ENCODE peak calls at places on chromosomes 1 and 21, in eight cellular contexts. I is esophagus muscularis mucosa, W is fibroblast of lung, M is NB4, A is lower lobe of right lung, X is astrocyte of the spinal cord, P is HCT116, V is left ventricle myocardium inferior. F is an unnamed sample.

GRCh38 chr1:55078470-55078869 is 39.1 kb downstream of the PCSK9 start:
- DNase-seq in V (no peak), A (no peak), M (no peak), I (no peak), W (no peak), P (no peak), X (no peak), F (no peak)

GRCh38 chr1:17485280-17485679 is 45.8 kb upstream of the RCC2 start:
- DNase-seq in M (peak), A (no peak), V (no peak), W (no peak), X (no peak), P (no peak), I (no peak), F (peak)

GRCh38 chr1:204545202-204545601 is 29.0 kb downstream of the MDM4 start:
- DNase-seq in W (peak), V (no peak), M (no peak), I (no peak), A (no peak), X (no peak), P (no peak), F (no peak)

GRCh38 chr1:212791261-212791675 is 309 bp downstream of the NSL1 start:
- DNase-seq in I (peak), P (no peak), X (no peak), W (no peak), V (no peak), M (no peak), A (no peak), F (no peak)

GRCh38 chr1:228280961-228281591 is 73.2 kb downstream of the OBSCN start:
- DNase-seq in P (no peak), V (no peak), M (no peak), X (no peak), A (peak), I (no peak), W (no peak), F (no peak)

GRCh38 chr1:247357062-247357780 is 25.6 kb upstream of the ZNF496 start:
- DNase-seq in I (no peak), M (no peak), W (peak), A (no peak), P (no peak), X (no peak), V (peak), F (no peak)

GRCh38 chr1:173414539-173414938 is 62.6 kb upstream of the PRDX6 start:
- DNase-seq in V (peak), A (no peak), I (no peak), X (no peak), M (no peak), P (no peak), W (no peak), F (no peak)

GRCh38 chr21:16502897-16503296 is 773.1 kb downstream of the USP25 start:
- DNase-seq in P (no peak), M (no peak), I (no peak), X (no peak), V (no peak), A (no peak), W (no peak), F (no peak)

GRCh38 chr1:248127653-248128052 is 17.3 kb upstream of the OR2M5 start:
- DNase-seq in I (no peak), M (no peak), V (no peak), A (no peak), W (no peak), X (no peak), P (no peak), F (no peak)

GRCh38 chr1:224433041-224433670 is 1.4 kb downstream of the WDR26 start:
- DNase-seq in V (no peak), M (peak), X (peak), P (no peak), W (peak), I (no peak), A (peak), F (peak)

GRCh38 chr1:227214170-227214569 is 104.1 kb downstream of the CDC42BPA start:
- DNase-seq in W (no peak), M (no peak), I (no peak), A (no peak), P (no peak), V (no peak), X (no peak), F (no peak)

GRCh38 chr1:162444903-162445302 is 33.0 kb upstream of the SH2D1B start:
- DNase-seq in W (no peak), A (no peak), X (no peak), I (no peak), V (no peak), P (no peak), M (no peak), F (no peak)

GRCh38 chr1:12518956-12519707 is 98.9 kb downstream of the DHRS3 start:
- DNase-seq in W (peak), V (peak), M (no peak), P (no peak), X (peak), A (peak), I (no peak), F (no peak)

GRCh38 chr1:219432966-219433365 is 179.9 kb downstream of the ZC3H11B start:
- DNase-seq in P (no peak), V (peak), M (no peak), X (no peak), I (no peak), A (no peak), W (peak), F (no peak)

GRCh38 chr1:193537266-193538003 is 351.0 kb upstream of the B3GALT2 start:
- DNase-seq in M (peak), V (no peak), A (no peak), X (no peak), W (no peak), P (no peak), I (no peak), F (no peak)

GRCh38 chr1:233738850-233739249 is 124.9 kb downstream of the KCNK1 start:
- DNase-seq in A (no peak), X (no peak), I (peak), M (no peak), V (no peak), P (no peak), W (no peak), F (no peak)

GRCh38 chr21:32562426-32562825 is 22.9 kb downstream of the TCP10L start:
- DNase-seq in X (peak), I (peak), P (no peak), V (no peak), A (no peak), W (peak), M (no peak), F (peak)

GRCh38 chr1:9651565-9652378 is at the start of gene PIK3CD:
- DNase-seq in V (peak), X (peak), I (no peak), A (peak), M (peak), W (peak), P (no peak), F (peak)

GRCh38 chr1:93591291-93591832 is 90.3 kb downstream of the BCAR3 start:
- DNase-seq in M (peak), W (no peak), X (no peak), V (no peak), A (no peak), P (no peak), I (no peak), F (no peak)

GRCh38 chr1:154831470-154831869 is 38.6 kb downstream of the KCNN3 start:
- DNase-seq in W (no peak), P (no peak), V (no peak), A (no peak), X (no peak), M (no peak), I (no peak), F (no peak)

GRCh38 chr1:158793604-158794003 is 12.6 kb upstream of the OR6N2 start:
- DNase-seq in M (peak), X (no peak), W (no peak), V (no peak), P (no peak), I (no peak), A (no peak), F (peak)
- TF ChIP-seq CTCF in M (peak), X (no peak), W (no peak), V (no peak), P (no peak), I (no peak), A (peak), F (peak)

GRCh38 chr1:111656093-111657017 is 36.8 kb downstream of the RAP1A start:
- DNase-seq in P (peak), A (no peak), V (no peak), M (peak), I (no peak), X (peak), W (peak), F (peak)
- TF ChIP-seq CTCF in P (peak), A (peak), V (peak), M (peak), I (peak), X (peak), W (peak), F (peak)

DNA sequence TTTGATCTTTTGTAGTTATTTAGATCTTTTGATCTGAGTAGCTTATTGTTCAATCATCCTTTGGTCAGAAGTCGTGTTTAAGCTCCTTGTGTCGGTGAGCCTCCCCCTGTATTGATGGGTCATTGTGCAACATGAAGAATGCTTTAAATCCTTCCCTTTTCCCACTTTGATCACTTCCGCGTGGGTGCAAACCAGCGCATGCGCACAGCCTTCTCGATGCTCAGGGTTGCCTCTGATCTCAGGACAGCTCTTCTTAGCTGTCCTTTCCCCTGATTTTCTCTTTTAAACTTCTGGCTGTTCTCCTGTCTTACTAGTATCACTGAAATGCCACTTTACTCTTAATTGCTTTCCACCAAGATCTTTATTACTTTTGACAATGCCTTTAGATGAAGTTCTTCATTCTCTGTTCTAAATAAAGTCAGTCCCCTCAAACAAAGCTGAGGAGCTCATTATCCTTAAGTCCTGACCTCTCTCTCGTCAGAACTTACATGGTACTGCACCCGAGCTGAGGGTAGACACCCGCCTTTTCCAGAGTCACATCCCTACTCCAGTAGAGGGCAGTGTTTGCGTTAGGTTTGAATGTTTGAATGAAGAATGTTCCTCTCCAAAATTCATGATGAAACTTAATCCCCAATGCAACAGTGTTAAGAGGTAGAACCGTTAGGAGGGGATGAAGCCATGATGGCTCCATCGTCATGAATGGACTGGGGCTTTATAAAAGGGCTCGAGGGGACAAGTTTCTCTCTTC is 547.9 kb upstream of the TMPRSS15 start:
- DNase-seq in W (no peak), M (peak), V (no peak), P (no peak), I (no peak), X (peak), A (no peak), F (peak)
- TF ChIP-seq CTCF in W (no peak), M (peak), V (peak), P (no peak), I (peak), X (peak), A (peak), F (peak)

DNA sequence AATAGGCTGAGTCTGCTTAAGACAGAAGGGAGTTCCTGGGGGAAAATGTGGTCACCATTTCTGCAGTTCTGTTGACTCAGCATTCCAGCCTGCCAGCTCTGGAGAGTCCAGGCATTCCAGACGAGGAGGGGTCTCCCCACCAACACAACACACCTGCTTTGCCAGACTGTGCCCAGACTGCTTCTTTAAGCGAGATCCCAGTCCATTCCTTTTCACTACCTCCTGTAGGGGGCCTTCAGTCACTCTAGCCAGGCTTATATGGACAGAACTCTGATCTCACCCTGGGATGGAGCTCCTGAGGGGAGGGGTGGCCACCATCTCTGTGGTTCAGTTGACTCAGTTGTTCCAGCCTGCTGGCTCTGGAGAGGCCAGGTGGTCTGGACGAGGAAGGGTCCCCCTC is 48.5 kb downstream of the UBE2U start:
- DNase-seq in M (no peak), A (no peak), V (no peak), W (no peak), I (no peak), X (no peak), P (no peak), F (no peak)
- TF ChIP-seq CTCF in M (no peak), A (no peak), V (no peak), W (peak), I (no peak), X (peak), P (no peak), F (no peak)

DNA sequence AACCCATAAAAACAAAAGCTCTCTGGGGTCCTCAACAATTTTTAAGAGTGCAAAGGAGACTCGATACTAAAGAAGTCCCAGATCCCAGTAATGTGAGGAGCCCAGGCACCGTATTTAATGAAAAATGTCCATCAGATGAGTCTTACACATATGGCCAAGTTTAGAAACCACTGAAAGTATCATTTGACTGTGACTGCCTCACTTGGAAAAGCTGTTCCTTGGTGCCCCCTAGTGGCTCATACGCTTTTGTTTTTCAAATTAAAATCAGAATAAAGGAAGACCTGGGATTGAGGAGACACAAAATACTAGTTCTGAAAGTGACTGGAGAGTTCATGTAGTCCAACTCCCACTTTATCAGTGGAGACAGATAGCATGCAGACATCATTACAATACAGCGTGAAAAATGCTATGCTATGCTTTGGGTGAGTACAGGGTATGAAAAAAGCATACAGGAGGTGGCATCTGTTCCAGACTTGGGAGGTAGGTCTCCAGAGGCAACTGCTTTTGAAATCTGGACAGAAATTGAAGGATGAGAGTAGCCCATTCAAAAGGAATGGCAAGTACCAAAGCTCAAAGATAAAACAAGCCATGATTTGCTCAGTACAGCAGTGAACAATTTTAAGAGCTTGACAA is 33.8 kb downstream of the GDAP2 start:
- DNase-seq in M (peak), A (no peak), I (no peak), V (no peak), W (peak), P (peak), X (peak), F (peak)
- TF ChIP-seq CTCF in M (peak), A (peak), I (peak), V (peak), W (peak), P (peak), X (peak), F (peak)

GRCh38 chr1:3625151-3625907 is 514 bp downstream of the TPRG1L start:
- DNase-seq in P (no peak), V (no peak), M (peak), W (peak), I (no peak), A (peak), X (peak), F (peak)
- TF ChIP-seq CTCF in P (no peak), V (no peak), M (no peak), W (no peak), I (no peak), A (no peak), X (no peak), F (no peak)

GRCh38 chr1:111811891-111812290 is 56.2 kb downstream of the DDX20 start:
- DNase-seq in W (no peak), I (no peak), P (no peak), V (no peak), X (no peak), M (no peak), A (no peak), F (no peak)

GRCh38 chr1:111814305-111814628 is 58.6 kb downstream of the DDX20 start:
- DNase-seq in X (no peak), A (no peak), V (no peak), P (no peak), I (no peak), W (no peak), M (no peak), F (no peak)

GRCh38 chr1:111814642-111815041 is 58.9 kb downstream of the DDX20 start:
- DNase-seq in X (no peak), M (no peak), I (no peak), P (no peak), A (no peak), V (no peak), W (no peak), F (no peak)

GRCh38 chr1:111812306-111812705 is 56.6 kb downstream of the DDX20 start:
- DNase-seq in V (no peak), X (no peak), M (no peak), I (no peak), W (no peak), A (no peak), P (no peak), F (no peak)

DNA sequence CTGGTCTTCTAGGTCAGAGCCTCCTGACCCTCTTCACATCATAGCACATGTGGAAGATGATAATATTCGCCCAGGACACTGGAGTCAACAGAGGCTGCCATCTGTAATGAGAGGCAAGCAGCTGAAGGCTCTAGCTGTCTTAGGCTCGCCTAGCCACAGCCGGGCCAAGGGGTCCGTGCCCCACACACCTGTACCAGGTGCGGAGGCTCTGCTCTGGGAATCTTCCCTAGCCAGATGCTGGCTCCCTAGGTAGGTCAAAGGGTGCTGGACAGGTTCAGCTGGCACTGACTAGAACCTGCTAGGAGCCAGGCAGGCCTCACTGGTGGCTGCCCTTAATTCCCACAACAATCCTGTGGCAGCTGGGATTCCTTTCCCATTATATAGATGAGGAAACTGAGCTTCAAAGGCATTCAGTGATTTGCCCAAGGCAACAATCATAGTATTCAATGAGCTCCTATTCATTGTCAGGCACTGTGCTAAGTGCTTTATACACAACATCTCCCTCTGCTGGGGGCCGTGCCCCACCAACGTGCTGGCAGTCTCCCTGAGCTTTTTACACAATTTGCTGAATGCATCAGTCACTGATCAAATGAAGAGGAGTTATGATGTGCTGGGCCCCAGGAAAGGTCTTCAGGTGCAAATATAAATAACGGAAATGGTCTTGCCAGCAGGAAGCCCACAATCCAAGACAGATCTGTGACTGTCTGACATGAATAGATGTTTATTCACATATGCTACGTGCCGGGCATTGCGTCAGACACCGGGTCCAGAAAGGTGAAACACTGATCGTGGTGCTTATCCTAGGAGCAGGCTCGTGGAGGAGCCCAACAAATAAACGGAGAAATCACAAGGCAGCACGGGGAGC is 58.0 kb downstream of the DDX20 start:
- DNase-seq in I (no peak), P (no peak), V (no peak), A (no peak), X (no peak), M (peak), W (no peak), F (no peak)
- TF ChIP-seq CTCF in I (no peak), P (no peak), V (peak), A (no peak), X (no peak), M (peak), W (no peak), F (no peak)

DNA sequence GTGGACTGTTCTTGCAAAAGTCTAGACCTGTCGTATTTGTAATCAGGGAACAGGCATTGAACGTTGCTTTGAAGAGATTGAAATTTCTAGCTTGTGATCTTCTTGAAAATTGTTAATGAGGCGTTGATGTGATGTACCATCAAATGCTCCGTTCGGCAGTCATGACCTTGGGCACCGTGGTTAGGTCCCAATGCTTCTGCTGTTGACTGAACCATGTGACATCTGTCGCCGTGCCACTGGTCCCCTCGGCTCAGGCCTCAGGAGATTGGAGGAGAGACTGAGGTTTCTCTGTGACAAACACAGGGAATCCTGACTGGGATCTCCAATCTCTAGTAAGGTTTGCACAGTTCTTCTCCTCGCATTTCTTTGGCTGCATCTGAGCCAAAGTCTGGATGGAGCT is 18.1 kb upstream of the KCNAB2 start:
- DNase-seq in P (no peak), I (no peak), V (no peak), X (no peak), A (no peak), W (no peak), M (no peak), F (no peak)
- TF ChIP-seq CTCF in P (no peak), I (no peak), V (no peak), X (no peak), A (no peak), W (no peak), M (no peak), F (no peak)

DNA sequence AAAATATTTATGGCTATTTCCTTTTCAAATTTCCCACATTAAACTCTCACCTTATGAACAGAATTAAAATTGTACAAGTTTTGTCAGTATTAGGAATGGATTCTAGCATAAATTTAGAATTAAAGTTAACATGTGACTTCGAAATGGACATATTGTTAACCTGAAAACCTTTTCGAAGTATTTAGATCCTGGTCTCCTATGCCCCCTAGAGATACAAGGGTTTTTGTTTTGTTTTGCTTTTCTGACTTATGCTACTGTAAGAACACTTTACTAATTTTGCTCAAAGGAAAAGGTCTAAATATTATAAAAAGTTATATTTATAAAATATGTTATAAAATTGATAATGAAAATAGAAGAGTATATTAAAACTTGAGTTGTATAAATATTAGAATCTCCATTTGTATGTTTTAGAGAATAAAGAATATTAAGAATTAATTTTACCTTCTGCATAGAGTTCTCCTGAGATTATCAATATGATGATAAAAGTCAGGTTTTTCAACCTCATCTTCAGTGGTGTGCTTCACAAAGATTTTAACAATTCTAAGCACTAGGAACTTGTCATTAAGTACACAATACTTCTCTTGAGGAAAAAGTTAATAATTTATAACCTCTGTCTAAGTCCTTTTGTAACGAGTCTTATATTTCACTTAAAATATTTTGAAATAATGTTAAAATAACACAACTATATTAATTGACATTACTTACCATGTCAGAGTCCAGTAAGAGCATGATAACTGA is at the start of gene F13B:
- DNase-seq in X (no peak), W (no peak), M (no peak), P (no peak), A (no peak), I (no peak), V (no peak), F (no peak)
- TF ChIP-seq CTCF in X (no peak), W (peak), M (no peak), P (peak), A (no peak), I (no peak), V (no peak), F (no peak)

F was measured in endothelial cell.